ENCODE peak calls at places on chromosomes 16 and 17, in nine cellular contexts. Q is SK-N-SH; J is right atrium auricular region; E is breast epithelium; R is uterus; C is effector memory CD4-positive, alpha-beta T cell; G is Caco-2; Z is SJSA1; I is naive thymus-derived CD4-positive, alpha-beta T cell. B is an unnamed sample. For H3K4me1, the result is how much of the 10 kb centered on the place peaks cover.

GRCh38 chr16:4373356-4373908 is 1.8 kb downstream of the VASN start:
- DNase-seq in Q (peak), J (no peak), E (no peak), R (peak), C (no peak), G (no peak), Z (no peak), I (no peak), B (no peak)

GRCh38 chr17:63173903-63174302 is 207.9 kb downstream of the TANC2 start:
- DNase-seq in Q (no peak), J (no peak), E (no peak), R (no peak), C (no peak), G (no peak), Z (no peak), I (no peak), B (no peak)

GRCh38 chr16:31273676-31274075 is 13.9 kb downstream of the ITGAM start:
- DNase-seq in Q (no peak), J (peak), E (no peak), R (no peak), C (no peak), G (no peak), Z (no peak), I (no peak), B (no peak)

GRCh38 chr17:30062372-30062771 is 54.2 kb upstream of the NSRP1 start:
- DNase-seq in Q (no peak), J (no peak), E (no peak), R (no peak), C (no peak), G (no peak), Z (no peak), I (no peak), B (no peak)

GRCh38 chr16:2188395-2188794 is 8.0 kb downstream of the CASKIN1 start:
- DNase-seq in Q (no peak), J (no peak), E (no peak), R (no peak), C (no peak), G (no peak), Z (no peak), I (no peak), B (no peak)

GRCh38 chr16:66619534-66620418 is 15.3 kb downstream of the CMTM3 start:
- DNase-seq in Q (no peak), J (no peak), E (no peak), R (no peak), C (no peak), G (no peak), Z (no peak), I (no peak), B (no peak)

GRCh38 chr17:30996481-30996880 is 25.6 kb downstream of the RNF135 start:
- DNase-seq in Q (no peak), J (no peak), E (no peak), R (no peak), C (no peak), G (peak), Z (no peak), I (no peak), B (no peak)

GRCh38 chr17:28750178-28751047 is 6.6 kb downstream of the TRAF4 start:
- DNase-seq in Q (peak), J (peak), E (peak), R (peak), C (peak), G (peak), Z (peak), I (peak), B (peak)

GRCh38 chr17:5809580-5810188 is 225.4 kb upstream of the NLRP1 start:
- DNase-seq in Q (no peak), J (no peak), E (no peak), R (no peak), C (no peak), G (no peak), Z (peak), I (no peak), B (no peak)

GRCh38 chr17:41151525-41151924 is 1.9 kb upstream of the KRTAP4-5 start:
- DNase-seq in Q (no peak), J (no peak), E (no peak), R (no peak), C (no peak), G (no peak), Z (no peak), I (no peak), B (no peak)

GRCh38 chr16:83554096-83554495 is 253.7 kb upstream of the HSBP1 start:
- DNase-seq in Q (no peak), J (no peak), E (no peak), R (no peak), C (no peak), G (no peak), Z (no peak), I (no peak), B (no peak)

GRCh38 chr17:379531-380200 is 27.1 kb upstream of the RPH3AL start:
- DNase-seq in Q (no peak), J (no peak), E (no peak), R (no peak), C (no peak), G (no peak), Z (no peak), I (no peak), B (no peak)

GRCh38 chr16:68784226-68784625 is 47.1 kb downstream of the CDH1 start:
- DNase-seq in Q (no peak), J (no peak), E (no peak), R (no peak), C (no peak), G (no peak), Z (no peak), I (no peak), B (no peak)

GRCh38 chr17:47413872-47414271 is 90.1 kb downstream of the EFCAB13 start:
- DNase-seq in Q (no peak), J (no peak), E (no peak), R (no peak), C (no peak), G (no peak), Z (no peak), I (no peak), B (no peak)

GRCh38 chr17:61201211-61201610 is 198.4 kb upstream of the TBX2 start:
- DNase-seq in Q (no peak), J (no peak), E (no peak), R (no peak), C (no peak), G (no peak), Z (peak), I (no peak), B (no peak)

GRCh38 chr17:82333279-82334171 is at the start of gene SECTM1:
- DNase-seq in Q (peak), J (peak), E (peak), R (peak), C (no peak), G (no peak), Z (no peak), I (no peak), B (no peak)

GRCh38 chr17:12666718-12667117 is 1.0 kb downstream of the MYOCD start:
- DNase-seq in Q (no peak), J (no peak), E (no peak), R (no peak), C (no peak), G (no peak), Z (no peak), I (no peak), B (no peak)

GRCh38 chr17:21249086-21249795 is 4.0 kb downstream of the NATD1 start:
- DNase-seq in Q (no peak), J (no peak), E (no peak), R (no peak), C (no peak), G (no peak), Z (no peak), I (no peak), B (no peak)

GRCh38 chr17:21249911-21250703 is 3.1 kb downstream of the NATD1 start:
- DNase-seq in Q (no peak), J (no peak), E (no peak), R (no peak), C (no peak), G (no peak), Z (no peak), I (no peak), B (no peak)

GRCh38 chr17:21251611-21252010 is 1.6 kb downstream of the NATD1 start:
- DNase-seq in Q (no peak), J (no peak), E (no peak), R (no peak), C (no peak), G (no peak), Z (no peak), I (no peak), B (no peak)

GRCh38 chr17:21252289-21252874 is 828 bp downstream of the NATD1 start:
- DNase-seq in Q (no peak), J (no peak), E (no peak), R (no peak), C (no peak), G (no peak), Z (no peak), I (no peak), B (no peak)

GRCh38 chr17:21250719-21251305 is 2.4 kb downstream of the NATD1 start:
- DNase-seq in Q (no peak), J (no peak), E (no peak), R (no peak), C (no peak), G (no peak), Z (no peak), I (no peak), B (no peak)
- H3K4me3 ChIP-seq in Q (no peak), J (no peak), E (no peak), R (no peak), C (no peak), G (no peak), Z (no peak), I (no peak), B (no peak)

DNA sequence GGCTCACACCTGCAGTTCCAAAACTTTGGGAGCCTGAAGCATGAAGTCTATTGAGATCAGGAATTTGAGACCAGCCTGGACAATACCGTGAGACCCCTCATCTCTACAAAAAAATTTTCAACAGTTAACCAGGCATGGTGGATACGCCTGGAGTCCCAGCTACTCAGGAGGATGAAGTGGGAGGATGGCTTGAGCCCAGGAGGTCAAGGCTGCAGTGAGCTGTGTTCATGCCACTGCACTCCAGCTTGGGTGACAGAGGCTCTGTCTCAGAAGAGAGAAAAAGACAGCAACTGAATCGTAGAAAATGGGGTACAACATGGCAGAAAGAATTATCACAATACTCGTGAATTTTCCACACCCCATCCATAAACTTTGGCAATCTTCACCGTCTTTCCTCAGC is 3.2 kb downstream of the CRK start:
- DNase-seq in Q (no peak), J (no peak), E (no peak), R (no peak), C (no peak), G (no peak), Z (no peak), I (no peak), B (no peak)
- H3K4me1 ChIP-seq in Q (under half), J (under half), E (under half), R (under half), C (under half), G (under half), Z (under half), I (under half), B (under half)

GRCh38 chr17:35460354-35460851 is 11.8 kb upstream of the SLFN13 start:
- DNase-seq in Q (peak), J (no peak), E (peak), R (peak), C (peak), G (peak), Z (no peak), I (peak), B (peak)
- H3K4me3 ChIP-seq in Q (no peak), J (no peak), E (peak), R (peak), C (peak), G (peak), Z (no peak), I (peak), B (peak)

DNA sequence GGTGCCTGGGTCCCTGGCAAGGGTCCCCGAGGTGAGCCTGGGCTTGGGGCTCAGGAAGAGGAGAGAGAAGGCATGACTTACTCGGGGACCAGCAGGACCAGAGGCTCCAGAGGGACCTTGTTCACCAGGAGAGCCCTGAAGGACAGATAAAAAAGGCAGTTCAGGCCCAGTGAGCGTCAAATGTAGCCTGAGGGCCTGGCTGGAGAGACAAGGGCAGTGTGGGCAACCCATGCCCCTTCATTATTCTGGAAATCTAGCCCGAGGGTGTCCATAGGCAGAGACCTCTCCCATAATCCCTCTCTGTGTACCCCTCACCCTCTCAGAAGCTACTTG is 14.1 kb downstream of the COL1A1 start:
- DNase-seq in Q (no peak), J (no peak), E (no peak), R (no peak), C (no peak), G (no peak), Z (no peak), I (no peak), B (no peak)
- H3K4me1 ChIP-seq in Q (under half), J (under half), E (under half), R (under half), C (under half), G (under half), Z (half or more), I (under half), B (under half)

DNA sequence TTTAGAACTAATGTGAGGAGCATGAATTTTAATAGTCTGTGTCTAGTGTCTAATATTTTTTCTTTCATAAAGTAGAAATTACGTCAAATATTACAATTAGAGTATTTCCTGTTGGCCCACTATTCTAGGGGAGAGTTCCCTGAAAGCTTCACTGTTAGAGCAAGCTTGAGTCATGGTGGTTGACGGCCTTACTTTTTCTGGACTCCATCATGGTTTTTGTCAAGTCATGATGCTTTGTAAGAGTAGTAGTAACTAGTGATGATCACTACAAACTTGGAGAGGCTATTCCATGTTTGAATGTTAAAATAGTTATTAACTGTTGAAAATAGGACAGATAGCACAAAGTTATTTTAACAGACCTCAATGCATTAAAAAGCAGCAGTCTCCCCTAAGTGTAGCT is 1.7 kb downstream of the PSMD11 start:
- DNase-seq in Q (no peak), J (no peak), E (no peak), R (no peak), C (no peak), G (no peak), Z (no peak), I (no peak), B (no peak)
- H3K4me3 ChIP-seq in Q (peak), J (no peak), E (no peak), R (peak), C (no peak), G (peak), Z (no peak), I (no peak), B (peak)

GRCh38 chr16:24999856-25000447 is 15.2 kb downstream of the ARHGAP17 start:
- DNase-seq in Q (no peak), J (no peak), E (no peak), R (no peak), C (no peak), G (no peak), Z (no peak), I (no peak), B (no peak)
- H3K4me1 ChIP-seq in Q (under half), J (under half), E (under half), R (under half), C (under half), G (under half), Z (under half), I (under half), B (under half)

GRCh38 chr16:10870808-10871156 is 6.2 kb upstream of the CIITA start:
- DNase-seq in Q (no peak), J (no peak), E (no peak), R (no peak), C (no peak), G (no peak), Z (no peak), I (no peak), B (no peak)

GRCh38 chr16:10867199-10867598 is 9.8 kb upstream of the CIITA start:
- DNase-seq in Q (no peak), J (no peak), E (no peak), R (no peak), C (no peak), G (no peak), Z (no peak), I (no peak), B (no peak)

GRCh38 chr16:10870137-10870776 is 6.7 kb upstream of the CIITA start:
- DNase-seq in Q (no peak), J (no peak), E (no peak), R (no peak), C (no peak), G (peak), Z (no peak), I (no peak), B (no peak)

GRCh38 chr16:10868089-10868488 is 8.9 kb upstream of the CIITA start:
- DNase-seq in Q (no peak), J (no peak), E (no peak), R (no peak), C (no peak), G (no peak), Z (no peak), I (no peak), B (no peak)

DNA sequence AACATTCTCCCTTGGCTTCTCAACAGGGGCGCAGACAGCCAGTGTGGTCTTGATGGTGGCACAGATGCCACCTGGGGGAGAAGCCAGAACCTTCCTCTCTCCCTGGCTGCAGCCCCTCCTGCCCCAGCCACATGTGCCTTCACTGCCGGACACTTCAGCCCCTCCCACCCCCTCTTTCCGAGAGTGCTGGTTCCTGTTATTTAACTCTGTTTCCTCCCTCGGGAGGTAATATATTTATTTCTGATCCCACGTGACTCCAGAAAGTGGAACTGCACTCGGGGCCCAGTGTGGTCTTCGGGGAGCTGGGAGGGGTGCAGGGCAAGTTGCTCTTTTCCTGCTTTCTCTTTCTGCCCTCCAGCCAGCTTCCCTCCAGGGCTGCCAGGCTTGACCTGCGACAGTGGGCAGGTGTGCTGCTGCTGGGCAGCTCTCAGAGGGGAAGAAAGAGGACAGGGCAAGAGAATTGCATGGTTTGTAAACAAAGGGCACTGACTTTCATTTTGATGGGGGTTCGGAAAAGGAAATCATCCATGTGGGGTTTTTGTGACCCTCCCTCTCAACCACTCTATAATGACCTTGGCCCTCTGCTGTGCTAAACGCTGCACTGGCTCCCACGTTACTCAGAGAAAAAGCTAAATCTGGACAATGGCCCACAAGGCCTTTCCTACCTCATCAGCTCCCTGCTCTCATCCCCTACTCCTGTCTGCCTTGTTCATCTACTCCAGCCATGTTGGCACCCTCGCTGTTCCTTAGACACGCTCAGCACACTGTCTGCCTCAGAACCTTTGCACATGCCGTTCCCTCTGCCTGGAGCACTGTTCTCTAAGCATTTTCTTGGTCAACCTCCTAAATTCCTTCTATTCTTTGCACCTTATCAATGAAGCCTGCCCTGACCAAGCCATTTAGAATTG is 8.2 kb upstream of the CIITA start:
- DNase-seq in Q (no peak), J (no peak), E (no peak), R (no peak), C (no peak), G (no peak), Z (no peak), I (no peak), B (no peak)
- H3K4me3 ChIP-seq in Q (no peak), J (no peak), E (no peak), R (no peak), C (no peak), G (no peak), Z (no peak), I (no peak), B (no peak)

GRCh38 chr17:39767147-39767546 is 29.4 kb downstream of the GRB7 start:
- DNase-seq in Q (no peak), J (no peak), E (no peak), R (no peak), C (no peak), G (no peak), Z (no peak), I (no peak), B (no peak)
- H3K4me1 ChIP-seq in Q (under half), J (under half), E (under half), R (under half), C (under half), G (under half), Z (under half), I (half or more), B (under half)

GRCh38 chr17:48551601-48552452 is 6.9 kb upstream of the HOXB2 start:
- DNase-seq in Q (no peak), J (no peak), E (no peak), R (no peak), C (no peak), G (no peak), Z (no peak), I (no peak), B (no peak)
- H3K4me3 ChIP-seq in Q (no peak), J (no peak), E (no peak), R (no peak), C (no peak), G (no peak), Z (no peak), I (no peak), B (no peak)

B was measured in PC-9.